ENCODE peak calls at places on chromosomes 7 and 10, in six cellular contexts. J is activated B cell treated with CpG ODN at 0.5 μM for 24 hours, O is glutamatergic neuron, Y is GM06990, Z is SK-N-SH, S is heart right ventricle. W is an unnamed sample.

GRCh38 chr10:101063548-101064414 is 2.0 kb downstream of the KAZALD1 start:
- DNase-seq in J (no peak), O (no peak), Z (no peak), S (no peak), Y (no peak), W (no peak)

GRCh38 chr10:843703-844102 is 87.8 kb downstream of the LARP4B start:
- DNase-seq in O (no peak), Z (no peak), Y (no peak), J (no peak), S (no peak), W (no peak)

GRCh38 chr7:130492519-130493274 is 812 bp downstream of the MEST start:
- DNase-seq in Y (no peak), Z (peak), O (no peak), S (no peak), J (no peak), W (no peak)

GRCh38 chr10:5575144-5575481 is 50.4 kb downstream of the CALML3 start:
- DNase-seq in Y (no peak), J (no peak), Z (no peak), O (no peak), S (no peak), W (peak)

GRCh38 chr10:104311184-104311720 is 27.0 kb downstream of the ITPRIP start:
- DNase-seq in J (no peak), O (no peak), Y (no peak), S (no peak), Z (no peak), W (no peak)

GRCh38 chr7:151251328-151251925 is 2.9 kb upstream of the SMARCD3 start:
- DNase-seq in O (peak), Y (no peak), J (peak), Z (peak), S (peak), W (no peak)

GRCh38 chr10:25174461-25175230 is at the start of gene GPR158:
- DNase-seq in Y (peak), S (peak), O (peak), J (no peak), Z (peak), W (peak)

GRCh38 chr10:3071405-3072198 is 4.3 kb downstream of the PFKP start:
- DNase-seq in J (no peak), S (no peak), O (no peak), Y (no peak), Z (no peak), W (no peak)

GRCh38 chr7:119943932-119944600 is 328.9 kb upstream of the KCND2 start:
- DNase-seq in S (no peak), J (no peak), Z (no peak), Y (no peak), O (no peak), W (no peak)

GRCh38 chr7:65983965-65984654 is 2.1 kb upstream of the GUSB start:
- DNase-seq in J (no peak), Y (no peak), O (no peak), Z (no peak), S (no peak), W (no peak)

GRCh38 chr10:88538038-88538437 is 45.1 kb downstream of the RNLS start:
- DNase-seq in Z (no peak), O (no peak), J (no peak), S (no peak), Y (no peak), W (no peak)

GRCh38 chr7:100835903-100836811 is 8.8 kb upstream of the EPHB4 start:
- DNase-seq in O (peak), J (no peak), S (peak), Y (no peak), Z (peak), W (no peak)

GRCh38 chr10:11603741-11604140 is 7.7 kb downstream of the USP6NL start:
- DNase-seq in Y (no peak), O (no peak), Z (no peak), J (no peak), S (no peak), W (no peak)

GRCh38 chr7:137661634-137662033 is 185.1 kb downstream of the DGKI start:
- DNase-seq in S (no peak), O (no peak), Y (no peak), J (no peak), Z (no peak), W (no peak)

GRCh38 chr7:119545118-119545517 is 727.9 kb upstream of the KCND2 start:
- DNase-seq in Z (no peak), O (no peak), S (no peak), Y (no peak), J (no peak), W (no peak)

GRCh38 chr7:139297795-139298194 is 43.3 kb upstream of the FMC1 start:
- DNase-seq in O (no peak), S (no peak), Y (no peak), Z (no peak), J (no peak), W (no peak)

GRCh38 chr7:114414151-114415053 is at the start of gene FOXP2:
- DNase-seq in Y (peak), J (no peak), Z (no peak), O (no peak), S (no peak), W (no peak)

GRCh38 chr7:74025745-74026144 is 2.2 kb upstream of the ELN start:
- DNase-seq in Y (no peak), J (no peak), S (no peak), O (no peak), Z (no peak), W (no peak)

GRCh38 chr10:116122126-116122525 is 150.9 kb downstream of the GFRA1 start:
- DNase-seq in Y (no peak), O (no peak), S (no peak), J (no peak), Z (no peak), W (no peak)

GRCh38 chr10:71433983-71434744 is 37.4 kb downstream of the CDH23 start:
- DNase-seq in S (no peak), Y (no peak), Z (peak), J (no peak), O (no peak), W (no peak)

GRCh38 chr10:23351914-23352313 is 7.3 kb upstream of the C10orf67 start:
- DNase-seq in Y (no peak), O (no peak), J (no peak), Z (no peak), S (no peak), W (no peak)

GRCh38 chr7:28406192-28406591 is 6.1 kb upstream of the CREB5 start:
- DNase-seq in O (no peak), J (no peak), S (no peak), Y (no peak), Z (peak), W (no peak)

GRCh38 chr7:114851406-114852025 is 70.4 kb upstream of the MDFIC start:
- DNase-seq in Y (no peak), J (no peak), Z (no peak), O (no peak), S (no peak), W (no peak)

GRCh38 chr7:68176974-68177373 is 1180.3 kb downstream of the TYW1 start:
- DNase-seq in J (no peak), O (peak), Z (peak), S (no peak), Y (no peak), W (peak)
- TF ChIP-seq CTCF in J (no peak), O (peak), Z (peak), S (peak), Y (peak), W (peak)

DNA sequence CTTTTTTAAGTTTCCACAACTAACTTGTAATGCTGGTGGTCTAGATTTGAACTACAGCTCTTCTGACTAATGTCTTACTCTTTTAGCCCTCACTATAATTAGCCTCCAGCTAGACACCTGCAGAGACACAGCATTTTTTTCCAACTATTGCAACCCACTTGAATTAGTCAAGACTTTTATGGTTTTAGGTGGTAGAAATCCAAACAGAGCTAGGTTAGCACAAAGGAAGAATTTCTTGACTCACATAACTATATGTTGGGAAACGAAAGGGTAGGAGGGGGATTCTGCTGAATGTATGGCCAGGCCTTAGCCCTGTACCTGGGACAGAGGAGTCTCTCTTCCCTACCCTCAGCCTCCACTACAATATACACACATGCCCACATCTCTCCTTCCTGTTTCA is 586.1 kb downstream of the INHBA start:
- DNase-seq in Z (no peak), S (no peak), O (no peak), Y (no peak), J (no peak), W (no peak)
- TF ChIP-seq CTCF in Z (no peak), S (no peak), O (no peak), Y (no peak), J (no peak), W (no peak)

GRCh38 chr7:1176891-1177373 is 16.9 kb upstream of the ZFAND2A start:
- DNase-seq in Y (peak), J (peak), O (peak), Z (peak), S (peak), W (no peak)
- TF ChIP-seq CTCF in Y (peak), J (no peak), O (no peak), Z (peak), S (peak), W (peak)

DNA sequence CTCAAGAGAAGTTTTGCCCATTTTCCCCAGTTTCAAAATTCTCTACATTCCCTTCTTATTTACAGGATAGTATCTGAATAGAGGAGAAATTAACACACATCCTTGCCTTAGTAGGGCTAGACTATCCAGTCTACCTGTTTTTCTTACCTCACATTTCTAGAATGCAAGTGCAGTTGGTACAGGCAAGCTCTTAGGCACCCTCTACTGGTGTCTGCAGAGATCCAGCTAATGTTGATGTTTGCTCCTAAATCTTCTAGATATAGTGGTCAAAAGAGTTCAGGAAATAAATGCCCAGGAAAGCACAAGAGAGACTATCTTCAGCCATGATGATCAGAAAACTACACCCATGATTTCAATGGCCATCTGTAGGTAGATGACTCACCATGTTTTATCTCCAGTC is 205.3 kb downstream of the HTR7 start:
- DNase-seq in Y (no peak), J (no peak), Z (no peak), O (no peak), S (no peak), W (no peak)
- TF ChIP-seq CTCF in Y (peak), J (no peak), Z (peak), O (no peak), S (peak), W (peak)

DNA sequence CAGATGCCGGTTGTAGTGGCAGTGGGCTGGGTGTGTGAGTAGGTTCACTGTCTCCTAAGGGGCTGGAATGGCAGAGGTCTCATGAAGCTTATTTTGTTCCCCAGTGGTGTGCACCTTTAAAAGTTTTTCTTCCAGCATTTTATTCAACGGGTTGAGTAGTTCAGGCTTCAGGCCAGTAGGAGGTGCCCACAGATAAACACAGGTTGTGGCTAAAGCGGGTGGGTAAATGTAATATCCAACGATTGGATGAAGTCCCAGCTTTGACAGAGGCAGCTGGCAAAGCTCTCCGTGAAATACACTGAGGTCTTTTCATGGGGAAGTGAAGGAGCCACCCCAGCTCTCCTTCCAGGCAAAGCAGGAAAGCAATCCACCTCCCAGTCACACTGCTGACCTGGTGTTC is 339.8 kb upstream of the LRRTM3 start:
- DNase-seq in Z (no peak), Y (no peak), O (no peak), S (no peak), J (no peak), W (no peak)
- TF ChIP-seq CTCF in Z (peak), Y (no peak), O (no peak), S (no peak), J (no peak), W (peak)

GRCh38 chr10:114403545-114404161 is 649 bp downstream of the AFAP1L2 start:
- DNase-seq in O (peak), S (peak), J (no peak), Y (no peak), Z (peak), W (no peak)
- TF ChIP-seq CTCF in O (no peak), S (peak), J (no peak), Y (peak), Z (peak), W (peak)

GRCh38 chr10:120480848-120481247 is 23.8 kb downstream of the PLPP4 start:
- DNase-seq in J (no peak), Z (no peak), O (no peak), S (no peak), Y (no peak), W (no peak)

GRCh38 chr10:120479506-120479905 is 22.5 kb downstream of the PLPP4 start:
- DNase-seq in S (no peak), J (no peak), Z (no peak), Y (no peak), O (no peak), W (no peak)

GRCh38 chr10:120478401-120478800 is 21.4 kb downstream of the PLPP4 start:
- DNase-seq in J (no peak), S (no peak), Y (no peak), O (no peak), Z (no peak), W (no peak)

GRCh38 chr10:120477723-120478270 is 20.8 kb downstream of the PLPP4 start:
- DNase-seq in Z (no peak), O (no peak), S (no peak), J (no peak), Y (no peak), W (no peak)

GRCh38 chr10:120480065-120480600 is 23.1 kb downstream of the PLPP4 start:
- DNase-seq in S (no peak), J (no peak), Z (peak), Y (no peak), O (no peak), W (no peak)
- TF ChIP-seq CTCF in S (no peak), J (no peak), Z (peak), Y (peak), O (no peak), W (no peak)